ENCODE peak calls at places on chromosomes 6 and 20, in nine cellular contexts. One of them, this sample, is unnamed.

GRCh38 chr6:40472354-40472753 is 114.8 kb downstream of the LRFN2 start:
- DNase-seq in IMR-90: no peak
- DNase-seq in stimulated activated CD4-positive, alpha-beta T cell treated with anti-CD3 and anti-CD28 coated beads, TNF-alpha, amount 100 ng/mL, for 48 hours: no peak
- DNase-seq in activated naive CD4-positive, alpha-beta T cell treated with anti-CD3 and anti-CD28 coated beads, Interleukin-2, amount 10 ng/mL, durations not matched to agents 7 days and 5 days: no peak
- DNase-seq in upper lobe of right lung: no peak
- DNase-seq in naive thymus-derived CD4-positive, alpha-beta T cell: no peak
- DNase-seq in stimulated activated CD8-positive, alpha-beta memory T cell treated with anti-CD3 and anti-CD28 coated beads, Interleukin-7, amount 100 ng/mL, for 24 hours: no peak
- DNase-seq in NCI-H1436: no peak
- DNase-seq in HEK293T: no peak
- DNase-seq in this sample: no peak

GRCh38 chr6:91366781-91367180 is 779.9 kb upstream of the MAP3K7 start:
- DNase-seq in naive thymus-derived CD4-positive, alpha-beta T cell: no peak
- DNase-seq in stimulated activated CD4-positive, alpha-beta T cell treated with anti-CD3 and anti-CD28 coated beads, TNF-alpha, amount 100 ng/mL, for 48 hours: no peak
- DNase-seq in stimulated activated CD8-positive, alpha-beta memory T cell treated with anti-CD3 and anti-CD28 coated beads, Interleukin-7, amount 100 ng/mL, for 24 hours: no peak
- DNase-seq in NCI-H1436: no peak
- DNase-seq in activated naive CD4-positive, alpha-beta T cell treated with anti-CD3 and anti-CD28 coated beads, Interleukin-2, amount 10 ng/mL, durations not matched to agents 7 days and 5 days: no peak
- DNase-seq in upper lobe of right lung: no peak
- DNase-seq in HEK293T: no peak
- DNase-seq in IMR-90: no peak
- DNase-seq in this sample: no peak

GRCh38 chr6:37862992-37863391 is 43.5 kb downstream of the ZFAND3 start:
- DNase-seq in IMR-90: peak
- DNase-seq in stimulated activated CD8-positive, alpha-beta memory T cell treated with anti-CD3 and anti-CD28 coated beads, Interleukin-7, amount 100 ng/mL, for 24 hours: no peak
- DNase-seq in naive thymus-derived CD4-positive, alpha-beta T cell: no peak
- DNase-seq in stimulated activated CD4-positive, alpha-beta T cell treated with anti-CD3 and anti-CD28 coated beads, TNF-alpha, amount 100 ng/mL, for 48 hours: no peak
- DNase-seq in NCI-H1436: no peak
- DNase-seq in upper lobe of right lung: no peak
- DNase-seq in HEK293T: no peak
- DNase-seq in activated naive CD4-positive, alpha-beta T cell treated with anti-CD3 and anti-CD28 coated beads, Interleukin-2, amount 10 ng/mL, durations not matched to agents 7 days and 5 days: no peak
- DNase-seq in this sample: no peak

GRCh38 chr6:128511518-128511917 is 8.9 kb downstream of the PTPRK start:
- DNase-seq in IMR-90: peak
- DNase-seq in activated naive CD4-positive, alpha-beta T cell treated with anti-CD3 and anti-CD28 coated beads, Interleukin-2, amount 10 ng/mL, durations not matched to agents 7 days and 5 days: no peak
- DNase-seq in stimulated activated CD8-positive, alpha-beta memory T cell treated with anti-CD3 and anti-CD28 coated beads, Interleukin-7, amount 100 ng/mL, for 24 hours: no peak
- DNase-seq in upper lobe of right lung: no peak
- DNase-seq in NCI-H1436: no peak
- DNase-seq in naive thymus-derived CD4-positive, alpha-beta T cell: no peak
- DNase-seq in stimulated activated CD4-positive, alpha-beta T cell treated with anti-CD3 and anti-CD28 coated beads, TNF-alpha, amount 100 ng/mL, for 48 hours: no peak
- DNase-seq in HEK293T: no peak
- DNase-seq in this sample: peak

GRCh38 chr20:58990651-58991445 is 9.8 kb downstream of the NELFCD start:
- DNase-seq in HEK293T: no peak
- DNase-seq in stimulated activated CD4-positive, alpha-beta T cell treated with anti-CD3 and anti-CD28 coated beads, TNF-alpha, amount 100 ng/mL, for 48 hours: no peak
- DNase-seq in upper lobe of right lung: no peak
- DNase-seq in naive thymus-derived CD4-positive, alpha-beta T cell: no peak
- DNase-seq in stimulated activated CD8-positive, alpha-beta memory T cell treated with anti-CD3 and anti-CD28 coated beads, Interleukin-7, amount 100 ng/mL, for 24 hours: no peak
- DNase-seq in NCI-H1436: no peak
- DNase-seq in activated naive CD4-positive, alpha-beta T cell treated with anti-CD3 and anti-CD28 coated beads, Interleukin-2, amount 10 ng/mL, durations not matched to agents 7 days and 5 days: no peak
- DNase-seq in IMR-90: no peak
- DNase-seq in this sample: no peak

GRCh38 chr6:1995521-1996110 is 249.8 kb downstream of the GMDS start:
- DNase-seq in IMR-90: peak
- DNase-seq in activated naive CD4-positive, alpha-beta T cell treated with anti-CD3 and anti-CD28 coated beads, Interleukin-2, amount 10 ng/mL, durations not matched to agents 7 days and 5 days: no peak
- DNase-seq in upper lobe of right lung: no peak
- DNase-seq in stimulated activated CD4-positive, alpha-beta T cell treated with anti-CD3 and anti-CD28 coated beads, TNF-alpha, amount 100 ng/mL, for 48 hours: no peak
- DNase-seq in NCI-H1436: no peak
- DNase-seq in stimulated activated CD8-positive, alpha-beta memory T cell treated with anti-CD3 and anti-CD28 coated beads, Interleukin-7, amount 100 ng/mL, for 24 hours: no peak
- DNase-seq in naive thymus-derived CD4-positive, alpha-beta T cell: no peak
- DNase-seq in HEK293T: peak
- DNase-seq in this sample: no peak

GRCh38 chr6:148700713-148701392 is 46.0 kb upstream of the UST start:
- DNase-seq in IMR-90: peak
- DNase-seq in HEK293T: no peak
- DNase-seq in upper lobe of right lung: no peak
- DNase-seq in stimulated activated CD4-positive, alpha-beta T cell treated with anti-CD3 and anti-CD28 coated beads, TNF-alpha, amount 100 ng/mL, for 48 hours: no peak
- DNase-seq in activated naive CD4-positive, alpha-beta T cell treated with anti-CD3 and anti-CD28 coated beads, Interleukin-2, amount 10 ng/mL, durations not matched to agents 7 days and 5 days: peak
- DNase-seq in NCI-H1436: no peak
- DNase-seq in naive thymus-derived CD4-positive, alpha-beta T cell: no peak
- DNase-seq in stimulated activated CD8-positive, alpha-beta memory T cell treated with anti-CD3 and anti-CD28 coated beads, Interleukin-7, amount 100 ng/mL, for 24 hours: no peak
- DNase-seq in this sample: peak

GRCh38 chr6:133179483-133179882 is 61.7 kb upstream of the EYA4 start:
- DNase-seq in activated naive CD4-positive, alpha-beta T cell treated with anti-CD3 and anti-CD28 coated beads, Interleukin-2, amount 10 ng/mL, durations not matched to agents 7 days and 5 days: no peak
- DNase-seq in HEK293T: no peak
- DNase-seq in upper lobe of right lung: no peak
- DNase-seq in stimulated activated CD8-positive, alpha-beta memory T cell treated with anti-CD3 and anti-CD28 coated beads, Interleukin-7, amount 100 ng/mL, for 24 hours: no peak
- DNase-seq in naive thymus-derived CD4-positive, alpha-beta T cell: no peak
- DNase-seq in stimulated activated CD4-positive, alpha-beta T cell treated with anti-CD3 and anti-CD28 coated beads, TNF-alpha, amount 100 ng/mL, for 48 hours: no peak
- DNase-seq in NCI-H1436: no peak
- DNase-seq in IMR-90: no peak
- DNase-seq in this sample: peak

GRCh38 chr6:153096792-153097191 is 34.3 kb downstream of the RGS17 start:
- DNase-seq in naive thymus-derived CD4-positive, alpha-beta T cell: no peak
- DNase-seq in stimulated activated CD8-positive, alpha-beta memory T cell treated with anti-CD3 and anti-CD28 coated beads, Interleukin-7, amount 100 ng/mL, for 24 hours: no peak
- DNase-seq in HEK293T: no peak
- DNase-seq in upper lobe of right lung: no peak
- DNase-seq in stimulated activated CD4-positive, alpha-beta T cell treated with anti-CD3 and anti-CD28 coated beads, TNF-alpha, amount 100 ng/mL, for 48 hours: no peak
- DNase-seq in activated naive CD4-positive, alpha-beta T cell treated with anti-CD3 and anti-CD28 coated beads, Interleukin-2, amount 10 ng/mL, durations not matched to agents 7 days and 5 days: no peak
- DNase-seq in NCI-H1436: no peak
- DNase-seq in IMR-90: no peak
- DNase-seq in this sample: no peak

GRCh38 chr20:20466341-20466879 is 98.5 kb downstream of the INSM1 start:
- DNase-seq in upper lobe of right lung: no peak
- DNase-seq in stimulated activated CD8-positive, alpha-beta memory T cell treated with anti-CD3 and anti-CD28 coated beads, Interleukin-7, amount 100 ng/mL, for 24 hours: no peak
- DNase-seq in IMR-90: peak
- DNase-seq in HEK293T: no peak
- DNase-seq in activated naive CD4-positive, alpha-beta T cell treated with anti-CD3 and anti-CD28 coated beads, Interleukin-2, amount 10 ng/mL, durations not matched to agents 7 days and 5 days: no peak
- DNase-seq in NCI-H1436: no peak
- DNase-seq in stimulated activated CD4-positive, alpha-beta T cell treated with anti-CD3 and anti-CD28 coated beads, TNF-alpha, amount 100 ng/mL, for 48 hours: no peak
- DNase-seq in naive thymus-derived CD4-positive, alpha-beta T cell: no peak
- DNase-seq in this sample: peak

GRCh38 chr20:40637176-40637575 is 51.9 kb downstream of the MAFB start:
- DNase-seq in upper lobe of right lung: no peak
- DNase-seq in NCI-H1436: no peak
- DNase-seq in naive thymus-derived CD4-positive, alpha-beta T cell: no peak
- DNase-seq in IMR-90: no peak
- DNase-seq in stimulated activated CD4-positive, alpha-beta T cell treated with anti-CD3 and anti-CD28 coated beads, TNF-alpha, amount 100 ng/mL, for 48 hours: no peak
- DNase-seq in stimulated activated CD8-positive, alpha-beta memory T cell treated with anti-CD3 and anti-CD28 coated beads, Interleukin-7, amount 100 ng/mL, for 24 hours: no peak
- DNase-seq in activated naive CD4-positive, alpha-beta T cell treated with anti-CD3 and anti-CD28 coated beads, Interleukin-2, amount 10 ng/mL, durations not matched to agents 7 days and 5 days: no peak
- DNase-seq in HEK293T: no peak
- DNase-seq in this sample: no peak

GRCh38 chr6:333379-334002 is 41.2 kb downstream of the DUSP22 start:
- DNase-seq in activated naive CD4-positive, alpha-beta T cell treated with anti-CD3 and anti-CD28 coated beads, Interleukin-2, amount 10 ng/mL, durations not matched to agents 7 days and 5 days: no peak
- DNase-seq in stimulated activated CD4-positive, alpha-beta T cell treated with anti-CD3 and anti-CD28 coated beads, TNF-alpha, amount 100 ng/mL, for 48 hours: no peak
- DNase-seq in HEK293T: no peak
- DNase-seq in naive thymus-derived CD4-positive, alpha-beta T cell: no peak
- DNase-seq in upper lobe of right lung: peak
- DNase-seq in NCI-H1436: no peak
- DNase-seq in stimulated activated CD8-positive, alpha-beta memory T cell treated with anti-CD3 and anti-CD28 coated beads, Interleukin-7, amount 100 ng/mL, for 24 hours: no peak
- DNase-seq in IMR-90: peak
- DNase-seq in this sample: no peak

GRCh38 chr6:144613859-144614258 is 328.7 kb downstream of the UTRN start:
- DNase-seq in activated naive CD4-positive, alpha-beta T cell treated with anti-CD3 and anti-CD28 coated beads, Interleukin-2, amount 10 ng/mL, durations not matched to agents 7 days and 5 days: no peak
- DNase-seq in NCI-H1436: no peak
- DNase-seq in naive thymus-derived CD4-positive, alpha-beta T cell: no peak
- DNase-seq in HEK293T: no peak
- DNase-seq in IMR-90: peak
- DNase-seq in stimulated activated CD4-positive, alpha-beta T cell treated with anti-CD3 and anti-CD28 coated beads, TNF-alpha, amount 100 ng/mL, for 48 hours: no peak
- DNase-seq in stimulated activated CD8-positive, alpha-beta memory T cell treated with anti-CD3 and anti-CD28 coated beads, Interleukin-7, amount 100 ng/mL, for 24 hours: no peak
- DNase-seq in upper lobe of right lung: no peak
- DNase-seq in this sample: no peak

GRCh38 chr6:140269766-140270165 is 895.3 kb upstream of the CITED2 start:
- DNase-seq in NCI-H1436: no peak
- DNase-seq in upper lobe of right lung: no peak
- DNase-seq in naive thymus-derived CD4-positive, alpha-beta T cell: no peak
- DNase-seq in stimulated activated CD8-positive, alpha-beta memory T cell treated with anti-CD3 and anti-CD28 coated beads, Interleukin-7, amount 100 ng/mL, for 24 hours: no peak
- DNase-seq in activated naive CD4-positive, alpha-beta T cell treated with anti-CD3 and anti-CD28 coated beads, Interleukin-2, amount 10 ng/mL, durations not matched to agents 7 days and 5 days: no peak
- DNase-seq in stimulated activated CD4-positive, alpha-beta T cell treated with anti-CD3 and anti-CD28 coated beads, TNF-alpha, amount 100 ng/mL, for 48 hours: no peak
- DNase-seq in IMR-90: no peak
- DNase-seq in HEK293T: no peak
- DNase-seq in this sample: no peak

GRCh38 chr6:7062445-7063162 is 45.2 kb upstream of the RREB1 start:
- DNase-seq in IMR-90: no peak
- DNase-seq in upper lobe of right lung: no peak
- DNase-seq in stimulated activated CD4-positive, alpha-beta T cell treated with anti-CD3 and anti-CD28 coated beads, TNF-alpha, amount 100 ng/mL, for 48 hours: no peak
- DNase-seq in naive thymus-derived CD4-positive, alpha-beta T cell: no peak
- DNase-seq in NCI-H1436: no peak
- DNase-seq in activated naive CD4-positive, alpha-beta T cell treated with anti-CD3 and anti-CD28 coated beads, Interleukin-2, amount 10 ng/mL, durations not matched to agents 7 days and 5 days: no peak
- DNase-seq in stimulated activated CD8-positive, alpha-beta memory T cell treated with anti-CD3 and anti-CD28 coated beads, Interleukin-7, amount 100 ng/mL, for 24 hours: no peak
- DNase-seq in HEK293T: no peak
- DNase-seq in this sample: no peak

GRCh38 chr20:48609491-48609978 is 218.3 kb downstream of the PREX1 start:
- DNase-seq in naive thymus-derived CD4-positive, alpha-beta T cell: no peak
- DNase-seq in IMR-90: no peak
- DNase-seq in activated naive CD4-positive, alpha-beta T cell treated with anti-CD3 and anti-CD28 coated beads, Interleukin-2, amount 10 ng/mL, durations not matched to agents 7 days and 5 days: peak
- DNase-seq in NCI-H1436: no peak
- DNase-seq in HEK293T: no peak
- DNase-seq in stimulated activated CD4-positive, alpha-beta T cell treated with anti-CD3 and anti-CD28 coated beads, TNF-alpha, amount 100 ng/mL, for 48 hours: no peak
- DNase-seq in stimulated activated CD8-positive, alpha-beta memory T cell treated with anti-CD3 and anti-CD28 coated beads, Interleukin-7, amount 100 ng/mL, for 24 hours: no peak
- DNase-seq in upper lobe of right lung: no peak
- DNase-seq in this sample: no peak

GRCh38 chr20:34112600-34113061 is 588 bp upstream of the EIF2S2 start:
- DNase-seq in activated naive CD4-positive, alpha-beta T cell treated with anti-CD3 and anti-CD28 coated beads, Interleukin-2, amount 10 ng/mL, durations not matched to agents 7 days and 5 days: no peak
- DNase-seq in upper lobe of right lung: peak
- DNase-seq in IMR-90: peak
- DNase-seq in HEK293T: peak
- DNase-seq in naive thymus-derived CD4-positive, alpha-beta T cell: no peak
- DNase-seq in stimulated activated CD8-positive, alpha-beta memory T cell treated with anti-CD3 and anti-CD28 coated beads, Interleukin-7, amount 100 ng/mL, for 24 hours: peak
- DNase-seq in stimulated activated CD4-positive, alpha-beta T cell treated with anti-CD3 and anti-CD28 coated beads, TNF-alpha, amount 100 ng/mL, for 48 hours: no peak
- DNase-seq in NCI-H1436: peak
- DNase-seq in this sample: peak

GRCh38 chr6:63677282-63677681 is 41.7 kb downstream of the PHF3 start:
- DNase-seq in IMR-90: no peak
- DNase-seq in upper lobe of right lung: no peak
- DNase-seq in stimulated activated CD4-positive, alpha-beta T cell treated with anti-CD3 and anti-CD28 coated beads, TNF-alpha, amount 100 ng/mL, for 48 hours: no peak
- DNase-seq in stimulated activated CD8-positive, alpha-beta memory T cell treated with anti-CD3 and anti-CD28 coated beads, Interleukin-7, amount 100 ng/mL, for 24 hours: no peak
- DNase-seq in NCI-H1436: no peak
- DNase-seq in naive thymus-derived CD4-positive, alpha-beta T cell: no peak
- DNase-seq in activated naive CD4-positive, alpha-beta T cell treated with anti-CD3 and anti-CD28 coated beads, Interleukin-2, amount 10 ng/mL, durations not matched to agents 7 days and 5 days: no peak
- DNase-seq in HEK293T: no peak
- DNase-seq in this sample: peak

GRCh38 chr6:64527899-64528298 is 892.3 kb downstream of the PHF3 start:
- DNase-seq in activated naive CD4-positive, alpha-beta T cell treated with anti-CD3 and anti-CD28 coated beads, Interleukin-2, amount 10 ng/mL, durations not matched to agents 7 days and 5 days: no peak
- DNase-seq in upper lobe of right lung: no peak
- DNase-seq in IMR-90: no peak
- DNase-seq in stimulated activated CD4-positive, alpha-beta T cell treated with anti-CD3 and anti-CD28 coated beads, TNF-alpha, amount 100 ng/mL, for 48 hours: no peak
- DNase-seq in stimulated activated CD8-positive, alpha-beta memory T cell treated with anti-CD3 and anti-CD28 coated beads, Interleukin-7, amount 100 ng/mL, for 24 hours: no peak
- DNase-seq in HEK293T: no peak
- DNase-seq in NCI-H1436: no peak
- DNase-seq in naive thymus-derived CD4-positive, alpha-beta T cell: no peak
- DNase-seq in this sample: no peak

GRCh38 chr6:13788820-13789219 is 25.5 kb downstream of the MCUR1 start:
- DNase-seq in stimulated activated CD4-positive, alpha-beta T cell treated with anti-CD3 and anti-CD28 coated beads, TNF-alpha, amount 100 ng/mL, for 48 hours: no peak
- DNase-seq in activated naive CD4-positive, alpha-beta T cell treated with anti-CD3 and anti-CD28 coated beads, Interleukin-2, amount 10 ng/mL, durations not matched to agents 7 days and 5 days: no peak
- DNase-seq in HEK293T: no peak
- DNase-seq in stimulated activated CD8-positive, alpha-beta memory T cell treated with anti-CD3 and anti-CD28 coated beads, Interleukin-7, amount 100 ng/mL, for 24 hours: no peak
- DNase-seq in NCI-H1436: no peak
- DNase-seq in upper lobe of right lung: no peak
- DNase-seq in IMR-90: no peak
- DNase-seq in naive thymus-derived CD4-positive, alpha-beta T cell: no peak
- DNase-seq in this sample: no peak

GRCh38 chr6:137013738-137014602 is 30.8 kb downstream of the IL20RA start:
- DNase-seq in upper lobe of right lung: no peak
- DNase-seq in naive thymus-derived CD4-positive, alpha-beta T cell: no peak
- DNase-seq in stimulated activated CD8-positive, alpha-beta memory T cell treated with anti-CD3 and anti-CD28 coated beads, Interleukin-7, amount 100 ng/mL, for 24 hours: no peak
- DNase-seq in NCI-H1436: peak
- DNase-seq in IMR-90: peak
- DNase-seq in stimulated activated CD4-positive, alpha-beta T cell treated with anti-CD3 and anti-CD28 coated beads, TNF-alpha, amount 100 ng/mL, for 48 hours: no peak
- DNase-seq in HEK293T: peak
- DNase-seq in activated naive CD4-positive, alpha-beta T cell treated with anti-CD3 and anti-CD28 coated beads, Interleukin-2, amount 10 ng/mL, durations not matched to agents 7 days and 5 days: no peak
- DNase-seq in this sample: peak